ENCODE peak calls at places on chromosomes 4 and X, in nine cellular contexts. One of them, this sample, is unnamed.

GRCh38 chr4:95165926-95166524 is 382.7 kb downstream of the UNC5C start:
- DNase-seq in NCI-H510A: peak; percentile 38
- DNase-seq in Caki2: peak; percentile 37
- DNase-seq in iPS DF 6.9: no peak
- DNase-seq in CD4-positive, CD25-positive, alpha-beta regulatory T cell: no peak
- DNase-seq in CD8-positive, alpha-beta T cell: no peak
- DNase-seq in Right ventricle myocardium inferior: no peak
- DNase-seq in retinal pigment epithelial cell: peak; percentile 27
- DNase-seq in hypothalamus: no peak
- DNase-seq in this sample: peak; percentile 29

GRCh38 chrX:82626978-82627377 is 881.1 kb upstream of the POU3F4 start:
- DNase-seq in NCI-H510A: no peak
- DNase-seq in Caki2: no peak
- DNase-seq in iPS DF 6.9: no peak
- DNase-seq in CD4-positive, CD25-positive, alpha-beta regulatory T cell: no peak
- DNase-seq in CD8-positive, alpha-beta T cell: no peak
- DNase-seq in Right ventricle myocardium inferior: no peak
- DNase-seq in retinal pigment epithelial cell: no peak
- DNase-seq in hypothalamus: no peak
- DNase-seq in this sample: no peak

GRCh38 chrX:48919360-48919821 is 567 bp upstream of the PIM2 start:
- DNase-seq in NCI-H510A: no peak
- DNase-seq in Caki2: no peak
- DNase-seq in iPS DF 6.9: no peak
- DNase-seq in CD4-positive, CD25-positive, alpha-beta regulatory T cell: no peak
- DNase-seq in CD8-positive, alpha-beta T cell: peak; percentile 47
- DNase-seq in Right ventricle myocardium inferior: no peak
- DNase-seq in retinal pigment epithelial cell: no peak
- DNase-seq in hypothalamus: no peak
- DNase-seq in this sample: no peak

GRCh38 chr4:8439168-8439567 is 1.4 kb downstream of the ACOX3 start:
- DNase-seq in NCI-H510A: no peak
- DNase-seq in Caki2: no peak
- DNase-seq in iPS DF 6.9: no peak
- DNase-seq in CD4-positive, CD25-positive, alpha-beta regulatory T cell: no peak
- DNase-seq in CD8-positive, alpha-beta T cell: no peak
- DNase-seq in Right ventricle myocardium inferior: no peak
- DNase-seq in retinal pigment epithelial cell: no peak
- DNase-seq in hypothalamus: no peak
- DNase-seq in this sample: no peak

GRCh38 chr4:144574004-144574403 is 72.0 kb upstream of the HHIP start:
- DNase-seq in NCI-H510A: no peak
- DNase-seq in Caki2: no peak
- DNase-seq in iPS DF 6.9: no peak
- DNase-seq in CD4-positive, CD25-positive, alpha-beta regulatory T cell: no peak
- DNase-seq in CD8-positive, alpha-beta T cell: no peak
- DNase-seq in Right ventricle myocardium inferior: no peak
- DNase-seq in retinal pigment epithelial cell: no peak
- DNase-seq in hypothalamus: no peak
- DNase-seq in this sample: no peak

GRCh38 chrX:53086464-53086863 is 4.3 kb downstream of the TSPYL2 start:
- DNase-seq in NCI-H510A: no peak
- DNase-seq in Caki2: no peak
- DNase-seq in iPS DF 6.9: no peak
- DNase-seq in CD4-positive, CD25-positive, alpha-beta regulatory T cell: no peak
- DNase-seq in CD8-positive, alpha-beta T cell: no peak
- DNase-seq in Right ventricle myocardium inferior: peak; percentile 85
- DNase-seq in retinal pigment epithelial cell: no peak
- DNase-seq in hypothalamus: no peak
- DNase-seq in this sample: no peak

GRCh38 chr4:86959588-86960500 is 25.0 kb downstream of the AFF1 start:
- DNase-seq in NCI-H510A: no peak
- DNase-seq in Caki2: no peak
- DNase-seq in iPS DF 6.9: peak; percentile 89
- DNase-seq in CD4-positive, CD25-positive, alpha-beta regulatory T cell: no peak
- DNase-seq in CD8-positive, alpha-beta T cell: no peak
- DNase-seq in Right ventricle myocardium inferior: no peak
- DNase-seq in retinal pigment epithelial cell: no peak
- DNase-seq in hypothalamus: no peak
- DNase-seq in this sample: no peak

GRCh38 chrX:156008915-156009314 is 11.4 kb downstream of the IL9R start:
- DNase-seq in NCI-H510A: no peak
- DNase-seq in Caki2: peak; percentile 4
- DNase-seq in iPS DF 6.9: no peak
- DNase-seq in CD4-positive, CD25-positive, alpha-beta regulatory T cell: no peak
- DNase-seq in CD8-positive, alpha-beta T cell: no peak
- DNase-seq in Right ventricle myocardium inferior: no peak
- DNase-seq in retinal pigment epithelial cell: no peak
- DNase-seq in hypothalamus: no peak
- DNase-seq in this sample: no peak

GRCh38 chr4:111649308-111649707 is 495.9 kb upstream of the FAM241A start:
- DNase-seq in NCI-H510A: no peak
- DNase-seq in Caki2: no peak
- DNase-seq in iPS DF 6.9: no peak
- DNase-seq in CD4-positive, CD25-positive, alpha-beta regulatory T cell: no peak
- DNase-seq in CD8-positive, alpha-beta T cell: no peak
- DNase-seq in Right ventricle myocardium inferior: no peak
- DNase-seq in retinal pigment epithelial cell: no peak
- DNase-seq in hypothalamus: no peak
- DNase-seq in this sample: no peak

GRCh38 chrX:20361081-20361889 is 94.6 kb upstream of the RPS6KA3 start:
- DNase-seq in NCI-H510A: no peak
- DNase-seq in Caki2: no peak
- DNase-seq in iPS DF 6.9: no peak
- DNase-seq in CD4-positive, CD25-positive, alpha-beta regulatory T cell: no peak
- DNase-seq in CD8-positive, alpha-beta T cell: no peak
- DNase-seq in Right ventricle myocardium inferior: no peak
- DNase-seq in retinal pigment epithelial cell: peak; percentile 22
- DNase-seq in hypothalamus: no peak
- DNase-seq in this sample: no peak

GRCh38 chr4:77593993-77594392 is 11.6 kb upstream of the CXCL13 start:
- DNase-seq in NCI-H510A: no peak
- DNase-seq in Caki2: no peak
- DNase-seq in iPS DF 6.9: no peak
- DNase-seq in CD4-positive, CD25-positive, alpha-beta regulatory T cell: no peak
- DNase-seq in CD8-positive, alpha-beta T cell: no peak
- DNase-seq in Right ventricle myocardium inferior: no peak
- DNase-seq in retinal pigment epithelial cell: no peak
- DNase-seq in hypothalamus: no peak
- DNase-seq in this sample: no peak

GRCh38 chr4:478373-478772 is 20.6 kb downstream of the ZNF721 start:
- DNase-seq in NCI-H510A: no peak
- DNase-seq in Caki2: no peak
- DNase-seq in iPS DF 6.9: no peak
- DNase-seq in CD4-positive, CD25-positive, alpha-beta regulatory T cell: no peak
- DNase-seq in CD8-positive, alpha-beta T cell: no peak
- DNase-seq in Right ventricle myocardium inferior: no peak
- DNase-seq in retinal pigment epithelial cell: no peak
- DNase-seq in hypothalamus: no peak
- DNase-seq in this sample: no peak

GRCh38 chr4:56465599-56466295 is 1.7 kb upstream of the SRP72 start:
- DNase-seq in NCI-H510A: no peak
- DNase-seq in Caki2: no peak
- DNase-seq in iPS DF 6.9: no peak
- DNase-seq in CD4-positive, CD25-positive, alpha-beta regulatory T cell: no peak
- DNase-seq in CD8-positive, alpha-beta T cell: no peak
- DNase-seq in Right ventricle myocardium inferior: peak; percentile 41
- DNase-seq in retinal pigment epithelial cell: no peak
- DNase-seq in hypothalamus: no peak
- DNase-seq in this sample: no peak

GRCh38 chr4:139738846-139739613 is 73.4 kb downstream of the MGST2 start:
- DNase-seq in NCI-H510A: no peak
- DNase-seq in Caki2: no peak
- DNase-seq in iPS DF 6.9: no peak
- DNase-seq in CD4-positive, CD25-positive, alpha-beta regulatory T cell: no peak
- DNase-seq in CD8-positive, alpha-beta T cell: no peak
- DNase-seq in Right ventricle myocardium inferior: no peak
- DNase-seq in retinal pigment epithelial cell: no peak
- DNase-seq in hypothalamus: no peak
- DNase-seq in this sample: no peak

GRCh38 chrX:36241397-36241796 is 321.9 kb downstream of the CFAP47 start:
- DNase-seq in NCI-H510A: no peak
- DNase-seq in Caki2: no peak
- DNase-seq in iPS DF 6.9: no peak
- DNase-seq in CD4-positive, CD25-positive, alpha-beta regulatory T cell: no peak
- DNase-seq in CD8-positive, alpha-beta T cell: no peak
- DNase-seq in Right ventricle myocardium inferior: no peak
- DNase-seq in retinal pigment epithelial cell: no peak
- DNase-seq in hypothalamus: no peak
- DNase-seq in this sample: no peak

GRCh38 chr4:94690851-94691254 is 66.9 kb upstream of the BMPR1B start:
- DNase-seq in NCI-H510A: no peak
- DNase-seq in Caki2: peak; percentile 27
- DNase-seq in iPS DF 6.9: no peak
- DNase-seq in CD4-positive, CD25-positive, alpha-beta regulatory T cell: no peak
- DNase-seq in CD8-positive, alpha-beta T cell: no peak
- DNase-seq in Right ventricle myocardium inferior: no peak
- DNase-seq in retinal pigment epithelial cell: no peak
- DNase-seq in hypothalamus: no peak
- DNase-seq in this sample: no peak

GRCh38 chr4:10608501-10609219 is 75.9 kb downstream of the CLNK start:
- DNase-seq in NCI-H510A: no peak
- DNase-seq in Caki2: no peak
- DNase-seq in iPS DF 6.9: no peak
- DNase-seq in CD4-positive, CD25-positive, alpha-beta regulatory T cell: no peak
- DNase-seq in CD8-positive, alpha-beta T cell: no peak
- DNase-seq in Right ventricle myocardium inferior: no peak
- DNase-seq in retinal pigment epithelial cell: no peak
- DNase-seq in hypothalamus: no peak
- DNase-seq in this sample: no peak

GRCh38 chr4:31059753-31060522 is 339.8 kb downstream of the PCDH7 start:
- DNase-seq in NCI-H510A: no peak
- DNase-seq in Caki2: no peak
- DNase-seq in iPS DF 6.9: no peak
- DNase-seq in CD4-positive, CD25-positive, alpha-beta regulatory T cell: no peak
- DNase-seq in CD8-positive, alpha-beta T cell: no peak
- DNase-seq in Right ventricle myocardium inferior: no peak
- DNase-seq in retinal pigment epithelial cell: no peak
- DNase-seq in hypothalamus: no peak
- DNase-seq in this sample: no peak

GRCh38 chrX:145843196-145843595 is 25.6 kb downstream of the SLITRK2 start:
- DNase-seq in NCI-H510A: no peak
- DNase-seq in Caki2: no peak
- DNase-seq in iPS DF 6.9: no peak
- DNase-seq in CD4-positive, CD25-positive, alpha-beta regulatory T cell: no peak
- DNase-seq in CD8-positive, alpha-beta T cell: no peak
- DNase-seq in Right ventricle myocardium inferior: no peak
- DNase-seq in retinal pigment epithelial cell: peak; percentile 5
- DNase-seq in hypothalamus: peak; percentile 17
- DNase-seq in this sample: no peak

GRCh38 chrX:91039777-91040176 is 394.9 kb upstream of the PABPC5 start:
- DNase-seq in NCI-H510A: no peak
- DNase-seq in Caki2: no peak
- DNase-seq in iPS DF 6.9: no peak
- DNase-seq in CD4-positive, CD25-positive, alpha-beta regulatory T cell: no peak
- DNase-seq in CD8-positive, alpha-beta T cell: no peak
- DNase-seq in Right ventricle myocardium inferior: no peak
- DNase-seq in retinal pigment epithelial cell: no peak
- DNase-seq in hypothalamus: no peak
- DNase-seq in this sample: no peak

GRCh38 chr4:8607603-8608481 is 15.3 kb downstream of the CPZ start:
- DNase-seq in NCI-H510A: no peak
- DNase-seq in Caki2: no peak
- DNase-seq in iPS DF 6.9: peak; percentile 50
- DNase-seq in CD4-positive, CD25-positive, alpha-beta regulatory T cell: no peak
- DNase-seq in CD8-positive, alpha-beta T cell: peak; percentile 17
- DNase-seq in Right ventricle myocardium inferior: no peak
- DNase-seq in retinal pigment epithelial cell: no peak
- DNase-seq in hypothalamus: no peak
- DNase-seq in this sample: no peak

GRCh38 chrX:96435636-96436035 is 249.0 kb upstream of the DIAPH2 start:
- DNase-seq in NCI-H510A: no peak
- DNase-seq in Caki2: no peak
- DNase-seq in iPS DF 6.9: no peak
- DNase-seq in CD4-positive, CD25-positive, alpha-beta regulatory T cell: no peak
- DNase-seq in CD8-positive, alpha-beta T cell: no peak
- DNase-seq in Right ventricle myocardium inferior: no peak
- DNase-seq in retinal pigment epithelial cell: no peak
- DNase-seq in hypothalamus: no peak
- DNase-seq in this sample: no peak

GRCh38 chr4:8473920-8474590 is 33.5 kb downstream of the TRMT44 start:
- DNase-seq in NCI-H510A: no peak
- DNase-seq in Caki2: no peak
- DNase-seq in iPS DF 6.9: no peak
- DNase-seq in CD4-positive, CD25-positive, alpha-beta regulatory T cell: no peak
- DNase-seq in CD8-positive, alpha-beta T cell: no peak
- DNase-seq in Right ventricle myocardium inferior: no peak
- DNase-seq in retinal pigment epithelial cell: no peak
- DNase-seq in hypothalamus: no peak
- DNase-seq in this sample: no peak